ENCODE peak calls at places on chromosomes 16 and 17, in four cellular contexts. L, D, E and H are unnamed samples.

GRCh38 chr16:9820481-9821246 is 361.6 kb downstream of the GRIN2A start:
- DNase-seq in L (no peak), D (no peak), E (no peak), H (no peak)

GRCh38 chr17:57892820-57893595 is 43.2 kb upstream of the MRPS23 start:
- DNase-seq in L (no peak), D (no peak), E (peak; percentile 86), H (peak; percentile 100)

GRCh38 chr17:34447406-34447805 is 84.4 kb upstream of the CCL1 start:
- DNase-seq in L (no peak), D (no peak), E (no peak), H (no peak)

GRCh38 chr17:61280338-61280737 is 119.3 kb upstream of the TBX2 start:
- DNase-seq in L (no peak), D (no peak), E (no peak), H (no peak)

GRCh38 chr16:85552980-85553435 is 60.1 kb upstream of the GSE1 start:
- DNase-seq in L (no peak), D (no peak), E (no peak), H (no peak)

GRCh38 chr17:62925267-62925836 is 40.7 kb upstream of the TANC2 start:
- DNase-seq in L (no peak), D (no peak), E (no peak), H (no peak)

GRCh38 chr17:80220709-80221215 is 535 bp downstream of the SLC26A11 start:
- DNase-seq in L (no peak), D (no peak), E (no peak), H (no peak)

GRCh38 chr17:73749337-73749807 is 105.1 kb upstream of the SDK2 start:
- DNase-seq in L (no peak), D (no peak), E (no peak), H (no peak)

GRCh38 chr16:175145-175949 is 1.1 kb upstream of the HBA1 start:
- DNase-seq in L (no peak), D (no peak), E (no peak), H (no peak)

GRCh38 chr17:15349119-15349518 is 7.7 kb upstream of the TEKT3 start:
- DNase-seq in L (no peak), D (no peak), E (no peak), H (no peak)